ENCODE peak calls at places on chromosomes 1 and 21, in four cellular contexts. X, L, N and T are unnamed samples.
A peak's percentile ranks its signal among the peaks of the same experiment; 100 is the strongest.

GRCh38 chr1:221809101-221810029 is 67.5 kb upstream of the DUSP10 start:
- DNase-seq in L (no peak), N (no peak), X (no peak), T (no peak)

GRCh38 chr1:11046270-11046566 is 821 bp downstream of the MASP2 start:
- DNase-seq in N (no peak), L (no peak), X (peak; percentile 34), T (peak; percentile 70)

GRCh38 chr1:60281360-60281932 is 207.9 kb upstream of the C1orf87 start:
- DNase-seq in X (peak; percentile 79), L (peak; percentile 61), N (peak; percentile 1), T (peak; percentile 52)

GRCh38 chr21:33634254-33634653 is 7.3 kb downstream of the CRYZL1 start:
- DNase-seq in N (no peak), X (no peak), L (no peak), T (no peak)

GRCh38 chr1:8343464-8344001 is 25.6 kb downstream of the SLC45A1 start:
- DNase-seq in X (no peak), L (no peak), N (no peak), T (peak; percentile 67)

GRCh38 chr1:56448937-56449336 is 130.4 kb downstream of the PLPP3 start:
- DNase-seq in N (no peak), X (no peak), L (no peak), T (peak; percentile 86)

GRCh38 chr1:17259233-17259873 is 10.5 kb downstream of the PADI3 start:
- DNase-seq in L (no peak), N (no peak), X (no peak), T (no peak)

GRCh38 chr1:201690528-201690927 is 138.4 kb upstream of the IPO9 start:
- DNase-seq in N (no peak), L (no peak), X (no peak), T (no peak)

GRCh38 chr21:15592271-15592860 is 137.4 kb upstream of the USP25 start:
- DNase-seq in N (no peak), X (peak; percentile 27), L (no peak), T (peak; percentile 44)

GRCh38 chr1:65167544-65167943 is 19.5 kb downstream of the AK4 start:
- DNase-seq in N (no peak), X (no peak), L (no peak), T (no peak)

GRCh38 chr1:55503663-55504305 is 288.6 kb upstream of the USP24 start:
- DNase-seq in L (no peak), N (no peak), X (no peak), T (no peak)

GRCh38 chr1:207129053-207129452 is 25.0 kb downstream of the C4BPA start:
- DNase-seq in N (no peak), L (no peak), X (no peak), T (no peak)

GRCh38 chr1:115307621-115308020 is 30.4 kb downstream of the NGF start:
- DNase-seq in L (no peak), X (no peak), N (no peak), T (no peak)

GRCh38 chr21:44872568-44873355 is 728 bp downstream of the PTTG1IP start:
- DNase-seq in X (peak; percentile 57), N (no peak), L (peak; percentile 71), T (no peak)

GRCh38 chr1:198672124-198672523 is 33.3 kb downstream of the PTPRC start:
- DNase-seq in X (no peak), N (no peak), L (no peak), T (no peak)

GRCh38 chr1:110144366-110144765 is 5.9 kb upstream of the SLC6A17 start:
- DNase-seq in X (no peak), N (no peak), L (no peak), T (no peak)

GRCh38 chr1:109490029-109490933 is 3.6 kb upstream of the CYB561D1 start:
- DNase-seq in X (peak; percentile 73), N (no peak), L (peak; percentile 88), T (peak; percentile 45)

GRCh38 chr1:77543822-77544448 is 138.5 kb downstream of the ZZZ3 start:
- DNase-seq in L (no peak), X (no peak), N (no peak), T (no peak)

GRCh38 chr1:63984257-63984626 is 210.4 kb downstream of the ROR1 start:
- DNase-seq in X (no peak), L (no peak), N (no peak), T (no peak)

GRCh38 chr1:205743977-205744376 is 6.0 kb downstream of the NUCKS1 start:
- DNase-seq in N (no peak), L (no peak), X (no peak), T (no peak)

GRCh38 chr1:178371236-178371635 is 125.5 kb downstream of the CLEC20A start:
- DNase-seq in N (no peak), X (no peak), L (no peak), T (no peak)
- TF ChIP-seq TCF12 in N (no peak), X (no peak), L (no peak), T (no peak)

GRCh38 chr1:179474713-179475112 is 101.0 kb downstream of the NPHS2 start:
- DNase-seq in L (no peak), X (no peak), N (no peak), T (no peak)

GRCh38 chr1:179478370-179478769 is 97.4 kb downstream of the NPHS2 start:
- DNase-seq in X (no peak), L (no peak), N (no peak), T (no peak)

GRCh38 chr1:179476484-179476883 is 99.3 kb downstream of the NPHS2 start:
- DNase-seq in X (no peak), N (no peak), L (no peak), T (no peak)
- TF ChIP-seq TCF12 in X (no peak), N (no peak), L (no peak), T (no peak)

GRCh38 chr1:156854634-156855033 is 4.3 kb downstream of the INSRR start:
- DNase-seq in L (no peak), X (no peak), N (no peak), T (no peak)

GRCh38 chr1:156851779-156852413 is 7.0 kb downstream of the INSRR start:
- DNase-seq in X (no peak), N (no peak), L (no peak), T (no peak)

GRCh38 chr1:156852414-156852874 is 6.5 kb downstream of the INSRR start:
- DNase-seq in L (no peak), N (no peak), X (peak; percentile 96), T (peak; percentile 48)

GRCh38 chr1:156856282-156856785 is 2.6 kb downstream of the INSRR start:
- DNase-seq in N (no peak), L (no peak), X (no peak), T (no peak)

DNA sequence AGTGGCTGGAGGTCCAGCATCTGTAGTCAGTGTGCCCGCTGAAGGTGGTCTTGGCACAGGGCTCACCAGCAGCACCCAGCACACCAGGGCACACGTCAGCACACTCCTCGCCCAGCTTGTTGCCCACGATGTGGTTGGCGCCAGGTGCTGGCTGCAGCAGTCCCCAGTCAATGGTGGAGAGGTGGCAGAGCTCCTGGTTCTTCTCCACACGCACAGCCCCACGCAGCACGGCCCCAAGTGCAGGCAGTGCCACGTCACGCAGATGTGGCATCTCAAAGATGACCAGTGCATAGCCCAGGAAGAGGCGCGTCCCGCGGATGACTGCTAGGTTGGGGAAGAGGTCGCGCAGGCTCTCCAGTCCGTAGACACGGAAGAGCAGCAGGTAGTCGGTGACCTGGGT is 5.2 kb downstream of the INSRR start:
- DNase-seq in L (no peak), N (no peak), X (no peak), T (no peak)
- TF ChIP-seq TCF12 in L (no peak), N (no peak), X (no peak), T (no peak)

GRCh38 chr1:170545476-170545875 is 13.5 kb downstream of the GORAB start:
- DNase-seq in L (no peak), X (no peak), N (no peak), T (no peak)
- TF ChIP-seq TCF12 in L (no peak), X (peak; percentile 39), N (no peak), T (no peak)

GRCh38 chr1:210232524-210233215 is at the start of gene SERTAD4:
- DNase-seq in X (peak; percentile 88), L (peak; percentile 66), N (no peak), T (no peak)
- TF ChIP-seq TCF12 in X (no peak), L (no peak), N (no peak), T (no peak)

GRCh38 chr1:188240772-188241406 is 1412.1 kb downstream of the PLA2G4A start:
- DNase-seq in N (no peak), X (no peak), L (no peak), T (no peak)

GRCh38 chr1:188243456-188243855 is 1414.7 kb downstream of the PLA2G4A start:
- DNase-seq in N (no peak), L (no peak), X (no peak), T (no peak)

GRCh38 chr1:188241629-188242028 is 1412.9 kb downstream of the PLA2G4A start:
- DNase-seq in L (no peak), N (no peak), X (no peak), T (no peak)

DNA sequence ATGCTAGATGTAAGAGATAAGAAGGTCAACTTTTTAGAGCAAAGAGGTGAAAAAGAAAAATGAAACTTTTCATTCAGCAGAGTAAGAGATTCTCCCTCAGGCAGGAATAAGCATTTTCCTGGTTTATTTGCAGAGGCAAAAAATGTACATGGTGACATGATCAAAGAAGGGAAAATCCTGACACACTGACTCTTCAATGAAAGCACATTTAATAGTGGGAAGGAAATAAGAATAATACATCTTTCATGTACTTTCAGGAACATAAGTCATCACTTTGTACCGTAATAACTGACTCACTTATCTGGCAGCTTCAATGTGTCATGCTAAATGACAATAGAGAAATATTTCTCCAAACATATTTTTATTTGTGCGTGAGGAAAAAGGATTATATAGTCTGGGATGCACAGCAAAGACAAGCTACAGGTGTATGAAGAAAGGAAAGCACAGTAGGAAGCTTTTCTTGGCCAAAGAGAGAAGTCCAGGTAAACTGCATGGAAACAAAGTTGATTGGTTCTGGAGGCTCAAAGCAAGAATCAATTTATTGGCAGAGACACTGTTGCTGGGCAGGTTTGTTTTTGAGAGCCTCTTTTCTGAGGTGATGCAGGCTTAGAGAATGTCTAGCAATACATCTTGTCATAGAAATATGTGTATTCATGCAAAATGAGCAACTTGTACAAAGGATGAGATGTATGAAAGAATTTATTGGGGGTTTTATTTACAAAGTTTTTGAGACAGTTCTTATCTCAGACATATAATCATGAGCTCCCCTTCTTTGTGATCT is 1409.0 kb downstream of the PLA2G4A start:
- DNase-seq in X (no peak), N (no peak), L (no peak), T (no peak)
- TF ChIP-seq TCF12 in X (no peak), N (no peak), L (no peak), T (no peak)

GRCh38 chr1:5634893-5635292 is 357.3 kb downstream of the NPHP4 start:
- DNase-seq in L (no peak), X (no peak), N (no peak), T (no peak)
- TF ChIP-seq TCF12 in L (no peak), X (no peak), N (no peak), T (no peak)